ENCODE peak calls at places on chromosomes 2 and 18, in eight cellular contexts. B is psoas muscle; E is dermis blood vessel endothelial cell; M is left colon; P is Right ventricle myocardium superior; V is germinal center; A is ACHN; F is activated naive CD4-positive, alpha-beta T cell. J is an unnamed sample.

GRCh38 chr2:109612991-109613921 is 510 bp downstream of the SEPTIN10 start:
- DNase-seq in F (no peak), M (peak), A (peak), B (peak), E (peak), V (no peak), P (peak), J (peak)

GRCh38 chr2:10424051-10424450 is 24.1 kb downstream of the ODC1 start:
- DNase-seq in M (no peak), F (no peak), B (no peak), A (no peak), V (no peak), E (no peak), P (peak), J (no peak)

GRCh38 chr18:61855127-61855991 is 37.4 kb downstream of the RNF152 start:
- DNase-seq in B (no peak), E (no peak), F (no peak), M (no peak), P (no peak), V (no peak), A (no peak), J (no peak)

GRCh38 chr2:102674370-102674769 is 55.0 kb downstream of the SLC9A2 start:
- DNase-seq in A (no peak), B (no peak), V (no peak), F (no peak), M (no peak), P (no peak), E (no peak), J (no peak)

GRCh38 chr18:28086530-28087172 is 90.3 kb downstream of the CDH2 start:
- DNase-seq in P (no peak), A (no peak), M (no peak), B (no peak), V (no peak), F (no peak), E (peak), J (no peak)

GRCh38 chr2:119950966-119951365 is 61.9 kb upstream of the EPB41L5 start:
- DNase-seq in E (no peak), V (no peak), P (no peak), B (no peak), F (no peak), M (no peak), A (no peak), J (peak)

GRCh38 chr2:101432411-101433181 is 42.3 kb downstream of the RFX8 start:
- DNase-seq in F (no peak), B (no peak), V (no peak), A (no peak), M (no peak), E (no peak), P (no peak), J (no peak)

GRCh38 chr18:51235011-51235789 is 37.7 kb upstream of the MEX3C start:
- DNase-seq in F (no peak), P (no peak), V (no peak), A (peak), E (no peak), M (no peak), B (no peak), J (no peak)